ENCODE peak calls at places on chromosome 3, in eight cellular contexts. One of them, this sample, is unnamed.

GRCh38 chr3:27456554-27456953 is 27.6 kb downstream of the SLC4A7 start:
- DNase-seq in cortex of kidney: no peak
- DNase-seq in COR-L47: no peak
- DNase-seq in midbrain: no peak
- DNase-seq in astrocyte: no peak
- DNase-seq in mammary epithelial cell: no peak
- DNase-seq in stimulated activated CD4-positive, alpha-beta T cell treated with anti-CD3 and anti-CD28 coated beads, Interleukin-2, amount 100 ng/mL, for 48 hours: no peak
- DNase-seq in T-cell: no peak
- DNase-seq in this sample: no peak

GRCh38 chr3:50516048-50516871 is 12.8 kb upstream of the CACNA2D2 start:
- DNase-seq in cortex of kidney: no peak
- DNase-seq in COR-L47: no peak
- DNase-seq in midbrain: no peak
- DNase-seq in astrocyte: no peak
- DNase-seq in mammary epithelial cell: no peak
- DNase-seq in stimulated activated CD4-positive, alpha-beta T cell treated with anti-CD3 and anti-CD28 coated beads, Interleukin-2, amount 100 ng/mL, for 48 hours: no peak
- DNase-seq in T-cell: no peak
- DNase-seq in this sample: no peak

GRCh38 chr3:88235102-88235501 is 85.3 kb downstream of the C3orf38 start:
- DNase-seq in cortex of kidney: no peak
- DNase-seq in COR-L47: no peak
- DNase-seq in midbrain: no peak
- DNase-seq in astrocyte: peak; percentile 63
- DNase-seq in mammary epithelial cell: peak; percentile 19
- DNase-seq in stimulated activated CD4-positive, alpha-beta T cell treated with anti-CD3 and anti-CD28 coated beads, Interleukin-2, amount 100 ng/mL, for 48 hours: no peak
- DNase-seq in T-cell: no peak
- DNase-seq in this sample: no peak

GRCh38 chr3:4824948-4825325 is 154.3 kb upstream of the BHLHE40 start:
- DNase-seq in cortex of kidney: no peak
- DNase-seq in COR-L47: no peak
- DNase-seq in midbrain: no peak
- DNase-seq in astrocyte: peak; percentile 92
- DNase-seq in mammary epithelial cell: peak; percentile 80
- DNase-seq in stimulated activated CD4-positive, alpha-beta T cell treated with anti-CD3 and anti-CD28 coated beads, Interleukin-2, amount 100 ng/mL, for 48 hours: no peak
- DNase-seq in T-cell: no peak
- DNase-seq in this sample: no peak

GRCh38 chr3:46495901-46496456 is 1.8 kb upstream of the RTP3 start:
- DNase-seq in cortex of kidney: no peak
- DNase-seq in COR-L47: no peak
- DNase-seq in midbrain: no peak
- DNase-seq in astrocyte: peak; percentile 86
- DNase-seq in mammary epithelial cell: peak; percentile 77
- DNase-seq in stimulated activated CD4-positive, alpha-beta T cell treated with anti-CD3 and anti-CD28 coated beads, Interleukin-2, amount 100 ng/mL, for 48 hours: no peak
- DNase-seq in T-cell: no peak
- DNase-seq in this sample: no peak

GRCh38 chr3:186217820-186218164 is 108.9 kb upstream of the ETV5 start:
- DNase-seq in cortex of kidney: no peak
- DNase-seq in COR-L47: no peak
- DNase-seq in midbrain: no peak
- DNase-seq in astrocyte: peak; percentile 60
- DNase-seq in mammary epithelial cell: peak; percentile 36
- DNase-seq in stimulated activated CD4-positive, alpha-beta T cell treated with anti-CD3 and anti-CD28 coated beads, Interleukin-2, amount 100 ng/mL, for 48 hours: no peak
- DNase-seq in T-cell: no peak
- DNase-seq in this sample: no peak

GRCh38 chr3:126835472-126836219 is 131.6 kb downstream of the CHCHD6 start:
- DNase-seq in cortex of kidney: no peak
- DNase-seq in COR-L47: no peak
- DNase-seq in midbrain: no peak
- DNase-seq in astrocyte: peak; percentile 59
- DNase-seq in mammary epithelial cell: peak; percentile 66
- DNase-seq in stimulated activated CD4-positive, alpha-beta T cell treated with anti-CD3 and anti-CD28 coated beads, Interleukin-2, amount 100 ng/mL, for 48 hours: no peak
- DNase-seq in T-cell: no peak
- DNase-seq in this sample: no peak

GRCh38 chr3:126495786-126496185 is 20.1 kb upstream of the ZXDC start:
- DNase-seq in cortex of kidney: no peak
- DNase-seq in COR-L47: no peak
- DNase-seq in midbrain: no peak
- DNase-seq in astrocyte: no peak
- DNase-seq in mammary epithelial cell: no peak
- DNase-seq in stimulated activated CD4-positive, alpha-beta T cell treated with anti-CD3 and anti-CD28 coated beads, Interleukin-2, amount 100 ng/mL, for 48 hours: no peak
- DNase-seq in T-cell: no peak
- DNase-seq in this sample: no peak

GRCh38 chr3:71355862-71356261 is 227.7 kb downstream of the FOXP1 start:
- DNase-seq in cortex of kidney: no peak
- DNase-seq in COR-L47: no peak
- DNase-seq in midbrain: no peak
- DNase-seq in astrocyte: no peak
- DNase-seq in mammary epithelial cell: no peak
- DNase-seq in stimulated activated CD4-positive, alpha-beta T cell treated with anti-CD3 and anti-CD28 coated beads, Interleukin-2, amount 100 ng/mL, for 48 hours: peak; percentile 37
- DNase-seq in T-cell: no peak
- DNase-seq in this sample: no peak

GRCh38 chr3:146142757-146143156 is 18.2 kb downstream of the PLOD2 start:
- DNase-seq in cortex of kidney: no peak
- DNase-seq in COR-L47: no peak
- DNase-seq in midbrain: peak; percentile 32
- DNase-seq in astrocyte: peak; percentile 75
- DNase-seq in mammary epithelial cell: no peak
- DNase-seq in stimulated activated CD4-positive, alpha-beta T cell treated with anti-CD3 and anti-CD28 coated beads, Interleukin-2, amount 100 ng/mL, for 48 hours: no peak
- DNase-seq in T-cell: no peak
- DNase-seq in this sample: no peak

GRCh38 chr3:78410077-78410476 is 1357.7 kb downstream of the ROBO1 start:
- DNase-seq in cortex of kidney: no peak
- DNase-seq in COR-L47: no peak
- DNase-seq in midbrain: no peak
- DNase-seq in astrocyte: no peak
- DNase-seq in mammary epithelial cell: no peak
- DNase-seq in stimulated activated CD4-positive, alpha-beta T cell treated with anti-CD3 and anti-CD28 coated beads, Interleukin-2, amount 100 ng/mL, for 48 hours: no peak
- DNase-seq in T-cell: no peak
- DNase-seq in this sample: no peak

GRCh38 chr3:123323781-123324180 is 122.0 kb downstream of the SEC22A start:
- DNase-seq in cortex of kidney: no peak
- DNase-seq in COR-L47: no peak
- DNase-seq in midbrain: no peak
- DNase-seq in astrocyte: no peak
- DNase-seq in mammary epithelial cell: no peak
- DNase-seq in stimulated activated CD4-positive, alpha-beta T cell treated with anti-CD3 and anti-CD28 coated beads, Interleukin-2, amount 100 ng/mL, for 48 hours: no peak
- DNase-seq in T-cell: no peak
- DNase-seq in this sample: no peak

GRCh38 chr3:195806916-195807231 is 4.9 kb downstream of the MUC4 start:
- DNase-seq in cortex of kidney: no peak
- DNase-seq in COR-L47: no peak
- DNase-seq in midbrain: no peak
- DNase-seq in astrocyte: no peak
- DNase-seq in mammary epithelial cell: no peak
- DNase-seq in stimulated activated CD4-positive, alpha-beta T cell treated with anti-CD3 and anti-CD28 coated beads, Interleukin-2, amount 100 ng/mL, for 48 hours: no peak
- DNase-seq in T-cell: no peak
- DNase-seq in this sample: no peak

GRCh38 chr3:122944671-122945151 is 82.9 kb downstream of the SEMA5B start:
- DNase-seq in cortex of kidney: no peak
- DNase-seq in COR-L47: no peak
- DNase-seq in midbrain: no peak
- DNase-seq in astrocyte: peak; percentile 32
- DNase-seq in mammary epithelial cell: peak; percentile 45
- DNase-seq in stimulated activated CD4-positive, alpha-beta T cell treated with anti-CD3 and anti-CD28 coated beads, Interleukin-2, amount 100 ng/mL, for 48 hours: no peak
- DNase-seq in T-cell: no peak
- DNase-seq in this sample: no peak

GRCh38 chr3:65919841-65920240 is 118.9 kb downstream of the MAGI1 start:
- DNase-seq in cortex of kidney: no peak
- DNase-seq in COR-L47: no peak
- DNase-seq in midbrain: no peak
- DNase-seq in astrocyte: peak; percentile 95
- DNase-seq in mammary epithelial cell: no peak
- DNase-seq in stimulated activated CD4-positive, alpha-beta T cell treated with anti-CD3 and anti-CD28 coated beads, Interleukin-2, amount 100 ng/mL, for 48 hours: no peak
- DNase-seq in T-cell: no peak
- DNase-seq in this sample: no peak

GRCh38 chr3:38018296-38019266 is 10.9 kb downstream of the PLCD1 start:
- DNase-seq in cortex of kidney: no peak
- DNase-seq in COR-L47: no peak
- DNase-seq in midbrain: no peak
- DNase-seq in astrocyte: no peak
- DNase-seq in mammary epithelial cell: no peak
- DNase-seq in stimulated activated CD4-positive, alpha-beta T cell treated with anti-CD3 and anti-CD28 coated beads, Interleukin-2, amount 100 ng/mL, for 48 hours: no peak
- DNase-seq in T-cell: no peak
- DNase-seq in this sample: no peak

GRCh38 chr3:61682671-61683408 is 121.5 kb downstream of the PTPRG start:
- DNase-seq in cortex of kidney: no peak
- DNase-seq in COR-L47: peak; percentile 37
- DNase-seq in midbrain: no peak
- DNase-seq in astrocyte: no peak
- DNase-seq in mammary epithelial cell: peak; percentile 48
- DNase-seq in stimulated activated CD4-positive, alpha-beta T cell treated with anti-CD3 and anti-CD28 coated beads, Interleukin-2, amount 100 ng/mL, for 48 hours: no peak
- DNase-seq in T-cell: no peak
- DNase-seq in this sample: no peak